ENCODE peak calls at places on chromosomes 1 and 21, in four cellular contexts. M is mesenchymal stem cell, G is neuronal stem cell, S is IMR-90. J is an unnamed sample.

GRCh38 chr1:66253330-66253921 is 280.5 kb upstream of the SGIP1 start:
- DNase-seq in S (peak), G (peak), M (peak), J (no peak)

GRCh38 chr1:3119748-3120524 is 50.9 kb downstream of the PRDM16 start:
- DNase-seq in M (no peak), S (no peak), G (no peak), J (no peak)

GRCh38 chr1:167477962-167478361 is 40.4 kb downstream of the CD247 start:
- DNase-seq in G (no peak), M (peak), S (no peak), J (no peak)

GRCh38 chr1:241837413-241837812 is 10.6 kb upstream of the EXO1 start:
- DNase-seq in S (no peak), M (no peak), G (no peak), J (no peak)

GRCh38 chr1:22579541-22580155 is 16.4 kb downstream of the EPHA8 start:
- DNase-seq in S (no peak), G (no peak), M (no peak), J (no peak)

GRCh38 chr1:30185313-30185712 is 538.1 kb downstream of the MATN1 start:
- DNase-seq in M (no peak), G (no peak), S (no peak), J (no peak)

GRCh38 chr1:2788506-2789163 is 12.9 kb downstream of the TTC34 start:
- DNase-seq in G (no peak), S (no peak), M (no peak), J (no peak)

GRCh38 chr1:248811514-248812490 is 13.9 kb downstream of the SH3BP5L start:
- DNase-seq in M (no peak), G (no peak), S (no peak), J (peak)

GRCh38 chr1:1273535-1274298 is at the start of gene UBE2J2:
- DNase-seq in G (peak), S (peak), M (peak), J (peak)

GRCh38 chr21:42571391-42572150 is 57.9 kb downstream of the SLC37A1 start:
- DNase-seq in G (no peak), S (no peak), M (no peak), J (no peak)

GRCh38 chr1:12745126-12745991 is 641 bp upstream of the CFAP107 start:
- DNase-seq in S (no peak), G (no peak), M (no peak), J (no peak)

GRCh38 chr1:161913482-161914140 is 110.1 kb downstream of the OLFML2B start:
- DNase-seq in M (no peak), G (no peak), S (peak), J (no peak)

GRCh38 chr1:58011978-58012377 is 534.5 kb downstream of the OMA1 start:
- DNase-seq in M (no peak), S (peak), G (no peak), J (no peak)

GRCh38 chr1:35556494-35557117 is 597 bp downstream of the KIAA0319L start:
- DNase-seq in G (no peak), S (no peak), M (no peak), J (no peak)

GRCh38 chr1:195604287-195604686 is 1004.0 kb downstream of the KCNT2 start:
- DNase-seq in M (peak), G (no peak), S (peak), J (no peak)

GRCh38 chr1:84919461-84919970 is 26.5 kb upstream of the LPAR3 start:
- DNase-seq in G (no peak), M (no peak), S (no peak), J (no peak)

GRCh38 chr1:156797212-156797871 is 19.3 kb downstream of the SH2D2A start:
- DNase-seq in G (peak), S (peak), M (peak), J (peak)

GRCh38 chr1:20552728-20553571 is 577 bp downstream of the FAM43B start:
- DNase-seq in S (peak), G (peak), M (peak), J (peak)

GRCh38 chr1:176241385-176242015 is 34.4 kb upstream of the COP1 start:
- DNase-seq in M (peak), S (peak), G (no peak), J (no peak)

GRCh38 chr1:157135646-157136045 is 2.5 kb downstream of the ETV3 start:
- DNase-seq in M (no peak), S (no peak), G (no peak), J (no peak)

GRCh38 chr1:226530591-226530990 is 18.0 kb upstream of the STUM start:
- DNase-seq in G (no peak), S (no peak), M (no peak), J (no peak)

GRCh38 chr21:36987845-36988244 is 18.7 kb upstream of the RIPPLY3 start:
- DNase-seq in M (no peak), G (no peak), S (no peak), J (no peak)

GRCh38 chr21:36988536-36988935 is 18.0 kb upstream of the RIPPLY3 start:
- DNase-seq in S (no peak), M (no peak), G (no peak), J (no peak)

GRCh38 chr21:36992671-36993070 is 13.8 kb upstream of the RIPPLY3 start:
- DNase-seq in S (no peak), M (no peak), G (no peak), J (peak)

GRCh38 chr21:36989699-36990507 is 16.6 kb upstream of the RIPPLY3 start:
- DNase-seq in S (peak), G (peak), M (peak), J (peak)

DNA sequence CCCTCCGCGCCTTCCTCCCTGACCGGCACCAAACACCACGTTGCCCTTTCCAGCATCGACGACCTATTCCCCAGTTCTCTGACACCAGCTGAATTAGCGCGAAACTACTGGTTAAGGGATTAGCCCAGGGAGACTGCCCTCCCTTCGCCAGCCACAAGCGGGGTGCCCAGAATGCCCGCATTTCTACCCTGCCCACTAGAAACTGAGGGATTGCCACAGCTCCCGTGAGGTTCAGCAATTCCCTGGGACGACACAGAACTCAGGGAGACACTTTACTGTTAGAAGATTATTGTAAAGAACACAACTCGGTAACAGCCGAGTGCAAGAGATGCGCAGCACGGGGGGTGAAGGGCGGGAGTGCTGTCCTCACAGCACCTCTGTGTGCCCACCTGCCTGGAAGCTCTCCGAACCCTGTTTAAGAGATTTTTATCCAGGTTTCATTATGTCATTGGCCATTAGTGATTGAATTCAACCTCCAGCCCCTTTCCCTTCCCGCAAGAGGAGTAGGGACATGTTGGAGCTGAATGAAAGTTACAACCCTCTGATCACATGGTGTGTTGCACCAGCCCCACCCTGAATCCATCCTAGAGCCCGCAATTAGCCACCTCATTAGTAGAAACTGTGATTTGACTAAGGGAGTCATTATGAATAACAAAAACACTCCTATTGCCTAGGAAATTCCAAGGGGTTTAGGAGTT is 15.8 kb upstream of the RIPPLY3 start:
- DNase-seq in G (no peak), M (no peak), S (no peak), J (peak)
- H2BK5ac ChIP-seq in G (peak), M (no peak), S (peak), J (no peak)

GRCh38 chr1:56535949-56536348 is 43.4 kb downstream of the PLPP3 start:
- DNase-seq in M (no peak), G (no peak), S (no peak), J (no peak)

GRCh38 chr1:56533197-56533596 is 46.2 kb downstream of the PLPP3 start:
- DNase-seq in M (no peak), S (no peak), G (no peak), J (no peak)

GRCh38 chr1:56534252-56534651 is 45.1 kb downstream of the PLPP3 start:
- DNase-seq in G (no peak), S (no peak), M (no peak), J (no peak)

GRCh38 chr1:56533621-56534020 is 45.7 kb downstream of the PLPP3 start:
- DNase-seq in S (no peak), M (no peak), G (no peak), J (no peak)

DNA sequence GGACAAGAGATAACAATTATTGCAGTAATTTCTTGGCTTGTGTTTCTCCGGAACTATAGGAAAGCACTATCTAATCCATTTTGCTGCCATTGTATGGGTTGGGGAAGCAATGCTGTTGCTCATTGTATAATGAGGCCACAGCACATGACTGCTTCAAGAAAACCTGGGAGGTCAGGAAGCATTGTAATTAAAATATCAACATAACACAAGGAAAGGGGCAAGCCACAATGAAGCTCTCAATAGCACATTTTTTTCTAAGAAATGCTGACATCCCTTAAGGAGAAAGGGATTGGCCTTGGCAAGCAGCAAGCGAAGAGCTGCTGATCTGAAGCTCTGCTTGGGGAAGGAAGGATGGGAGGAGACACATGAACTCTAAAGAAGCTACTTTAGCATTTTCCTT is 44.0 kb downstream of the PLPP3 start:
- DNase-seq in G (no peak), S (no peak), M (no peak), J (peak)
- H2BK5ac ChIP-seq in G (no peak), S (no peak), M (no peak), J (peak)

GRCh38 chr1:16170283-16170673 is 14.4 kb upstream of the EPHA2 start:
- DNase-seq in G (no peak), M (no peak), S (no peak), J (no peak)
- H2BK5ac ChIP-seq in G (peak), M (no peak), S (no peak), J (no peak)

GRCh38 chr1:53115403-53116306 is 26.8 kb downstream of the SLC1A7 start:
- DNase-seq in S (peak), M (peak), G (peak), J (peak)
- H2BK5ac ChIP-seq in S (peak), M (no peak), G (no peak), J (no peak)

DNA sequence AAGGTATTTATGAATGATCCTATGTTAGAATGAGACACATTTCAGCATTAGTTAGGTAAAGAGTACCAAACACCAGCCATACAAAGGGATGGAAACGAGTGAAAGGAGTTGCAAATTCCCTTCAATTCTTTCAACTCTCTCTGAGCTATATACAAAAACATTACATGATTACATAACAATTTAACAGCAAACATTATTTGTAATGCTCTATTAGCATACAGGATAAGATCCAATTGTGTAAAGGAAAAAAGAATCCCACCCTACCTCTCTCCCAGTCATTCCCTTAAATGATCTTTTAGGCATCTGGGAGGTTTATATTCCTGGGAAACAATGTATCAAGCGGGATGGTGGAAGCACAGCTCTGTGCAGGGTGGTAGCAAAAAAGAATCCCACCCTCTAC is 117.9 kb downstream of the RHOU start:
- DNase-seq in G (no peak), M (no peak), S (no peak), J (no peak)
- H2BK5ac ChIP-seq in G (no peak), M (no peak), S (no peak), J (no peak)

DNA sequence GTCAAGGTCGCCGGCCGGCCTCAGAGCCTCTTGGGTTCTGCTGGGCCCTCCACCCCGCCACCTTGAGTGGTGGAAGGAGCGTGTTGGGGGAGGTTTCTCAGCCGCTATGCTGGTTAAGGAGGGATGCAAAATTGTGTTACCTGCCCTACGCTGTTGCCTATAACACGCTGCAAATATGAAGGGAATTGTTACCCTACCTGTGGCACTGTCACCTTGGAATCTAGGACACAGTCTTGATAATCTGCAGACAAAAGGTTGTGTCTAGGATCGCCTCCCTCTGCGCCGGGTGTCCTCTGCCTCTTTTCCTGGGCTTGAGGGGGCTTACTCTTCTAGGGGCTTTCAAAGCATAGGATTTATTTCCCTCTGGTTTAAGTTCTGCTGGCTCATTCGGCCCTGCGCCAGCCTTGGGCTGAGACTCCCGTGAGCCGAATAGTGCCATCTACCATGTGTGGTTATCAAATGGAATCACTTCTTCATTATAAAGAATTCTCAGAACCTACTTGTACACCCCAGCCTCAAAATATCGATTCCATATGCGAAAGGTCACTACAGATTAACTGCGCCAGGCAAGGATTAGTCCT is 677 bp downstream of the SLC22A15 start:
- DNase-seq in S (no peak), M (no peak), G (no peak), J (no peak)
- H2BK5ac ChIP-seq in S (no peak), M (no peak), G (no peak), J (no peak)

DNA sequence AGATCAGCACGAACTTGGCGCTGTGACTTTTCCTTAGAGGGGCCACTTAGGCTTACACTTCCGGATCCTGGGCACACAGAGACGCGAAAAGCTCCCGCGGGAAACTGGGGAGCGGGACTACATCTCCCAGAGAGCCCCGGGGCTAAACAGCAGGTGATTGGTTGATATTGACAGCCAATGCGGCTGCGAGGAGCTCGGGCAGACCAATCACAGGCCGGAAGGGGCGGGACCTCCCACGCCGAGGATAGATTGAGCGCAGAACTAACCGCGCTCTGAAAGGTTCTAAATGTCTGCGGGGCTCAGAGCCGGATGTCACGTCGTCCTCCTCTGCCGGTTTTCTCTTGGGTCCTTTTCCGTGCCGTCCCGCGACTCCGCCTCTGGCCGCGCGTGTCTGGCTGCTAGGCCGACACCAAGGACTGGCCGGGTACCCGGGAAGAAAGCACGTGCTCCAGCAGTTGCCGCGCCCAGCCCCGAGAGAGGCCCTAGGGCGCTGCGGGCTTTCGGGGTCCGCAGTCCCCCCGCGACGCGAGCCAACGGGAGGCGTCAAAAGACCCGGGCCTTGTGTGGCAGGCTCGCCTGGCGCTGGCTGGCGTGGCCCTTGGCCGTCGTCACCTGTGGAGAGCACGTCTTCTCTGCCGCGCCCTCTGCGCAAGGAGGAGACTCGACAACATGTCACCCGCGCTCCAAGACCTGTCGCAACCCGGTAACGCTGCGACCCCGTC is at the start of gene MTR:
- DNase-seq in S (peak), G (peak), M (peak), J (peak)
- H2BK5ac ChIP-seq in S (peak), G (peak), M (no peak), J (no peak)

J was measured in H9.